ENCODE peak calls at places on chromosomes 5 and 9, in six cellular contexts. Z is thoracic aorta, L is astrocyte of the spinal cord, Q is choroid plexus epithelial cell, X is neural progenitor cell, J is HFFc6. G is an unnamed sample.

GRCh38 chr9:134548618-134549017 is 93.0 kb upstream of the COL5A1 start:
- DNase-seq in Z (no peak), L (no peak), Q (no peak), X (no peak), J (no peak), G (no peak)

GRCh38 chr9:117957267-117957666 is 253.1 kb downstream of the TLR4 start:
- DNase-seq in Z (no peak), L (no peak), Q (no peak), X (no peak), J (no peak), G (peak)

GRCh38 chr9:123368481-123369153 is 12.6 kb downstream of the CRB2 start:
- DNase-seq in Z (no peak), L (no peak), Q (no peak), X (no peak), J (no peak), G (no peak)

GRCh38 chr5:132751444-132751843 is 4.2 kb downstream of the CCNI2 start:
- DNase-seq in Z (no peak), L (peak), Q (peak), X (no peak), J (no peak), G (peak)

GRCh38 chr9:134533850-134534585 is 107.6 kb upstream of the COL5A1 start:
- DNase-seq in Z (no peak), L (peak), Q (peak), X (no peak), J (no peak), G (no peak)

GRCh38 chr5:172365948-172366608 is 82.5 kb upstream of the UBTD2 start:
- DNase-seq in Z (no peak), L (no peak), Q (no peak), X (no peak), J (no peak), G (no peak)

GRCh38 chr9:96169488-96169887 is 132.5 kb downstream of the HSD17B3 start:
- DNase-seq in Z (no peak), L (peak), Q (peak), X (peak), J (no peak), G (peak)

GRCh38 chr5:10858307-10858706 is 97.3 kb upstream of the DAP start:
- DNase-seq in Z (no peak), L (no peak), Q (no peak), X (no peak), J (no peak), G (no peak)

GRCh38 chr5:172173771-172174170 is 14.3 kb downstream of the STK10 start:
- DNase-seq in Z (no peak), L (peak), Q (peak), X (no peak), J (peak), G (peak)

GRCh38 chr9:677461-678097 is 163.9 kb upstream of the DMRT1 start:
- DNase-seq in Z (no peak), L (peak), Q (no peak), X (no peak), J (no peak), G (peak)

GRCh38 chr9:72557549-72557948 is 36.1 kb downstream of the TMC1 start:
- DNase-seq in Z (no peak), L (peak), Q (peak), X (no peak), J (peak), G (peak)

GRCh38 chr9:75226403-75227139 is 138.3 kb downstream of the OSTF1 start:
- DNase-seq in Z (no peak), L (no peak), Q (no peak), X (no peak), J (no peak), G (no peak)

GRCh38 chr5:87836696-87837095 is 424.0 kb upstream of the CCNH start:
- DNase-seq in Z (no peak), L (no peak), Q (no peak), X (no peak), J (no peak), G (no peak)

GRCh38 chr5:172833691-172834569 is at the start of gene ERGIC1:
- DNase-seq in Z (no peak), L (peak), Q (peak), X (peak), J (peak), G (peak)

GRCh38 chr5:402615-403359 is 40.2 kb upstream of the EXOC3 start:
- DNase-seq in Z (no peak), L (no peak), Q (no peak), X (no peak), J (no peak), G (no peak)

GRCh38 chr9:105066265-105066865 is 138.4 kb upstream of the ABCA1 start:
- DNase-seq in Z (no peak), L (no peak), Q (no peak), X (no peak), J (no peak), G (no peak)
- TF ChIP-seq CTCF in Z (no peak), L (no peak), Q (no peak), X (no peak), J (no peak), G (no peak)

DNA sequence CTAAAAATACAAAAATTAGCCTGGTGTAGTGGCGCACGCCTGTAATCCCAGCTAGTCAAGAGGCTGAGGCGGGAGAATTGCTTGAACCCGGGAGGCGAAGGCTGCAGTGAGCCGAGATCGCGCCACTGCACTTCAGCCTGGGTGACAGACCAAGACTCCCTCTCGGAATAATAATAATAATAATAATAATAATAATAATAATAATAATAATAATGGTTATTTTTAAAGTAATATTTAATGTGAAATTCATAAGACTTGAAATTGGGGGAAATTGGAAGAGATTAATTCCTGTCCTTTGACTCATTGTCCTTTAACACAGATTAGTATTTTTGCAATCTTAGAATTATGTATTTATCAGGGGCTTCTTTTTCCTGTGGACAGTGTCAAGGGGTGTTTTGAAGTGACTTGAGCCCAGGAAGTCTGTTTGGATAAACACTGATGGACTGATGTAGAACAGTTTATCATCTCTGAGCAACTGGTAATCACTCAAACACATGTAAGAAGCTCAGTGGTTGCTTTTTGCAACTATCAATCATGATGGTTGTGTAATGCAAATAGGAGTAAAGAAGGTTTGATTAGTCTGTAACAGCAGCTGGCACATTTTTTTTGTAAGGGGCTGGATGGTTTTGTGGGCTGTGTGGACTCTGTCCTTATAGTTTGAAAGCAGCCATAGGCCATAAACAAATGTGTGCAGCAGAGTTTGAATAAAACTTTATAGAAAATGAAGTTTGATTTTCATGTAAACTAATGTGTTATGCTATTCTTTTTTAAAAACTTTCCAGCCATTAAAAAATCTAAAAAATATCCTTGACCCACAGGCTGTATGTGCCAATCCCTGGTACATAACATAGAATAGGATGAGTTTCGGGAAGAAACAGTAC is 93.5 kb downstream of the F2RL2 start:
- DNase-seq in Z (no peak), L (no peak), Q (no peak), X (no peak), J (no peak), G (no peak)
- TF ChIP-seq CTCF in Z (no peak), L (no peak), Q (no peak), X (no peak), J (no peak), G (no peak)

GRCh38 chr5:148729182-148729581 is 74.9 kb upstream of the HTR4 start:
- DNase-seq in Z (no peak), L (no peak), Q (peak), X (peak), J (no peak), G (peak)
- TF ChIP-seq CTCF in Z (no peak), L (peak), Q (peak), X (peak), J (peak), G (peak)

DNA sequence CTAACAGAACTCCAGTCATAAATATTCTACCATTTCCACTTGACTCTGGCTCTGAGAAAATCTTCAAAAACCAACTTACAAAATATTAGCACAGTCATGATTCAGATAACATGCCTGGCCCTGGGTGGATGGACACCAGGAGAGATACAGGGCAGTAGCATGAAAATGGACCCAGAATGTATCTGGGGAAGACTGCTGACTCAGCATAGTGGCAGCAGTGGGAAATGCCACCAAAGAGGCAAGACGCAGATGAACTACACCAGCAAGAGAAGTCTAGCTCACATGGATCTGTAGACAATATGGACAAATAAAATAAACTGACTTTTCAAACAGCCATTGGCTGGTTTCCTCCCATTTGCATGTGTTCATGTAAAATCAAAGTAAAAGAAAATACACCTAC is 359.8 kb downstream of the SEMA5A start:
- DNase-seq in Z (no peak), L (no peak), Q (no peak), X (peak), J (no peak), G (no peak)
- TF ChIP-seq CTCF in Z (no peak), L (no peak), Q (no peak), X (no peak), J (no peak), G (no peak)

DNA sequence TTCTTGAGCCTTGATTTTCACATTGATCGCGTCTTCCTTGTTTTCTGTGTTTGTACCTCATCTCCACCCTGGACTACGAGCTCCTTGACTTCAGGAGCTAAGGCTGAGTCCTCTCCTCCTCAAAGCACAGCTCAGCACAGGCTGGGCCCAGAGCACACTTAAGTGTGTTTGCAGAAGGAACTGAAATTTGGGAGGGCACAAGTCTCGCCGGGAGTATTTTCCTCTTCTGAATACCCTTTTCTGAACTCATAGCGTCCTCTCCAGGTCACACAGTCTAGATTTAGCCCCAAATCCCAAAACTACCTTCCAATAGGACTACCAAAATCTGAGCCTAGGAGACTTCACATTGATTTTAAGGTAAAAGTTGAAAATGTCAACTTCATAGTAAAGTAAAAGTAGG is 41.6 kb downstream of the TSTD2 start:
- DNase-seq in Z (no peak), L (no peak), Q (no peak), X (no peak), J (no peak), G (no peak)
- TF ChIP-seq CTCF in Z (no peak), L (no peak), Q (no peak), X (peak), J (no peak), G (no peak)

DNA sequence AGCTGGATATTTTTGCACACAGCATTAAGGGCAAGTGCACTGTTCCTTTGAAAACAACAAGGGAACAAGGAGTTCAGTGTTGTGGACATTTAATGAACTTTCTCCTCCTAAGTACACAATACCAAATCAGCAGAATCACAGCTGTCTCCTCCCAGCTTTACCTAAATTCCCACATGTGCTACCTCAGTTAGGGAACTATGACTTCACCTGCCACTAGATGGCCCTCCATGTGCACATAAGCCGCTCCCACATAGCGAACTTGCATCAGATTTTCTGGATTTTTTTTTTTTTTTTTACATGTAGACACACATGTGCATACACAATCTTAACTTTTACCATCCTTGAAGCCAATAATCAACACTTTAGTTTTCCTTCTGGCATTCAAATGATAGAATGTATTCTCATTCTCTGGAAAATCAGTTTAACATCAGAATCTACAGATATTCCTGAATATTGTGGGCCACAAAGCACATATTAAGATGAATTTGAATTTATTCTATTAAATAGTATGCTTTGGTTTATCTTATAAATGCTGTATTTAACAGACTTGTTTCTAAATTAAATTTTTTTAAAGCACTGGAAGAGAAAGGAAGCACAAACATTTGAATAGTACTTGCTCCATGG is 123.6 kb downstream of the PALM2AKAP2 start:
- DNase-seq in Z (peak), L (peak), Q (peak), X (peak), J (peak), G (peak)
- TF ChIP-seq CTCF in Z (peak), L (peak), Q (peak), X (peak), J (peak), G (peak)

DNA sequence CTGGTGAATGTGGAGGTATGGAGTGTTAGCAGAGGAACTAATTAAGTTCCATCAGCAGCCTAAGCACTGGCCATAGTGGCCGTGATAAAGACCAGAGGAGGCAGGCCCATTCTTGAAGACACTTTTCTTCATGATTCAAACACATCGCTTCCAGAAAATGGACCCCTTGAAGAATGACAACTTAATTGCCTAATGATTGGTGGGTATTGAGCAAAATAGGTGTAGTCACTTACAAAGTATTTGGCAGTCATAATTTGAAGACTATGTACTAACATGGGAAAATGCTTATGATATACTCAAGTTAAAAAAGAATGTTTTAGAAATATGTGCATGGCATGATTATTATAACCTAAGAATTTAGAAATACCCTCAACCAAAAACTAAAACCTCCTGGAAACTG is 44.8 kb downstream of the MEGF10 start:
- DNase-seq in Z (no peak), L (no peak), Q (peak), X (no peak), J (no peak), G (peak)
- TF ChIP-seq CTCF in Z (no peak), L (no peak), Q (no peak), X (no peak), J (no peak), G (no peak)